ENCODE peak calls at places on chromosomes 13 and 19, in eight cellular contexts. One of them, this sample, is unnamed. For H3K36me3, the result is how much of the 10 kb centered on the place peaks cover.

GRCh38 chr19:56125806-56126590 is 4.9 kb upstream of the ZNF787 start:
- DNase-seq in lung: no peak
- DNase-seq in mammary epithelial cell: no peak
- DNase-seq in endodermal cell: no peak
- DNase-seq in CD8-positive, alpha-beta T cell: no peak
- DNase-seq in GM12878: no peak
- DNase-seq in tibial nerve: no peak
- DNase-seq in ovary: no peak
- DNase-seq in this sample: no peak

GRCh38 chr13:110699148-110700145 is 6.5 kb downstream of the CARS2 start:
- DNase-seq in lung: no peak
- DNase-seq in mammary epithelial cell: no peak
- DNase-seq in endodermal cell: no peak
- DNase-seq in CD8-positive, alpha-beta T cell: no peak
- DNase-seq in GM12878: no peak
- DNase-seq in tibial nerve: no peak
- DNase-seq in ovary: no peak
- DNase-seq in this sample: no peak

GRCh38 chr13:108213946-108214345 is 1.4 kb downstream of the LIG4 start:
- DNase-seq in lung: no peak
- DNase-seq in mammary epithelial cell: peak
- DNase-seq in endodermal cell: no peak
- DNase-seq in CD8-positive, alpha-beta T cell: no peak
- DNase-seq in GM12878: no peak
- DNase-seq in tibial nerve: no peak
- DNase-seq in ovary: no peak
- DNase-seq in this sample: no peak

GRCh38 chr13:114043421-114044053 is 69.7 kb upstream of the C13orf46 start:
- DNase-seq in lung: no peak
- DNase-seq in mammary epithelial cell: no peak
- DNase-seq in endodermal cell: peak
- DNase-seq in CD8-positive, alpha-beta T cell: no peak
- DNase-seq in GM12878: no peak
- DNase-seq in tibial nerve: peak
- DNase-seq in ovary: no peak
- DNase-seq in this sample: peak

GRCh38 chr19:8811315-8812172 is 20.6 kb downstream of the ZNF558 start:
- DNase-seq in lung: no peak
- DNase-seq in mammary epithelial cell: peak
- DNase-seq in endodermal cell: no peak
- DNase-seq in CD8-positive, alpha-beta T cell: no peak
- DNase-seq in GM12878: no peak
- DNase-seq in tibial nerve: no peak
- DNase-seq in ovary: no peak
- DNase-seq in this sample: peak

GRCh38 chr19:4322942-4323665 is 15.5 kb downstream of the STAP2 start:
- DNase-seq in lung: no peak
- DNase-seq in mammary epithelial cell: no peak
- DNase-seq in endodermal cell: no peak
- DNase-seq in CD8-positive, alpha-beta T cell: no peak
- DNase-seq in GM12878: no peak
- DNase-seq in tibial nerve: no peak
- DNase-seq in ovary: peak
- DNase-seq in this sample: no peak

GRCh38 chr13:94382520-94382919 is 97.0 kb downstream of the DCT start:
- DNase-seq in lung: no peak
- DNase-seq in mammary epithelial cell: no peak
- DNase-seq in endodermal cell: no peak
- DNase-seq in CD8-positive, alpha-beta T cell: no peak
- DNase-seq in GM12878: no peak
- DNase-seq in tibial nerve: no peak
- DNase-seq in ovary: no peak
- DNase-seq in this sample: no peak

GRCh38 chr19:45245334-45245787 is at the start of gene EXOC3L2:
- DNase-seq in lung: no peak
- DNase-seq in mammary epithelial cell: no peak
- DNase-seq in endodermal cell: no peak
- DNase-seq in CD8-positive, alpha-beta T cell: no peak
- DNase-seq in GM12878: no peak
- DNase-seq in tibial nerve: no peak
- DNase-seq in ovary: no peak
- DNase-seq in this sample: no peak

GRCh38 chr13:101467415-101467814 is 14.9 kb downstream of the ITGBL1 start:
- DNase-seq in lung: no peak
- DNase-seq in mammary epithelial cell: no peak
- DNase-seq in endodermal cell: no peak
- DNase-seq in CD8-positive, alpha-beta T cell: no peak
- DNase-seq in GM12878: no peak
- DNase-seq in tibial nerve: no peak
- DNase-seq in ovary: no peak
- DNase-seq in this sample: no peak

GRCh38 chr19:2507109-2507508 is 31.2 kb downstream of the GADD45B start:
- DNase-seq in lung: peak
- DNase-seq in mammary epithelial cell: peak
- DNase-seq in endodermal cell: no peak
- DNase-seq in CD8-positive, alpha-beta T cell: peak
- DNase-seq in GM12878: no peak
- DNase-seq in tibial nerve: no peak
- DNase-seq in ovary: no peak
- DNase-seq in this sample: no peak

GRCh38 chr13:30141773-30142501 is 165.4 kb downstream of the KATNAL1 start:
- DNase-seq in lung: no peak
- DNase-seq in mammary epithelial cell: no peak
- DNase-seq in endodermal cell: no peak
- DNase-seq in CD8-positive, alpha-beta T cell: no peak
- DNase-seq in GM12878: no peak
- DNase-seq in tibial nerve: no peak
- DNase-seq in ovary: no peak
- DNase-seq in this sample: no peak

GRCh38 chr19:6416658-6417405 is 7.8 kb downstream of the KHSRP start:
- DNase-seq in lung: no peak
- DNase-seq in mammary epithelial cell: no peak
- DNase-seq in endodermal cell: no peak
- DNase-seq in CD8-positive, alpha-beta T cell: no peak
- DNase-seq in GM12878: no peak
- DNase-seq in tibial nerve: no peak
- DNase-seq in ovary: no peak
- DNase-seq in this sample: no peak

GRCh38 chr19:6414033-6414643 is 10.5 kb downstream of the KHSRP start:
- DNase-seq in lung: no peak
- DNase-seq in mammary epithelial cell: no peak
- DNase-seq in endodermal cell: peak
- DNase-seq in CD8-positive, alpha-beta T cell: no peak
- DNase-seq in GM12878: no peak
- DNase-seq in tibial nerve: no peak
- DNase-seq in ovary: no peak
- DNase-seq in this sample: no peak

GRCh38 chr19:6417713-6418561 is 6.7 kb downstream of the KHSRP start:
- DNase-seq in lung: no peak
- DNase-seq in mammary epithelial cell: no peak
- DNase-seq in endodermal cell: peak
- DNase-seq in CD8-positive, alpha-beta T cell: no peak
- DNase-seq in GM12878: no peak
- DNase-seq in tibial nerve: no peak
- DNase-seq in ovary: no peak
- DNase-seq in this sample: no peak

GRCh38 chr19:6414793-6415591 is 9.6 kb downstream of the KHSRP start:
- DNase-seq in lung: no peak
- DNase-seq in mammary epithelial cell: no peak
- DNase-seq in endodermal cell: no peak
- DNase-seq in CD8-positive, alpha-beta T cell: no peak
- DNase-seq in GM12878: no peak
- DNase-seq in tibial nerve: no peak
- DNase-seq in ovary: no peak
- DNase-seq in this sample: no peak

DNA sequence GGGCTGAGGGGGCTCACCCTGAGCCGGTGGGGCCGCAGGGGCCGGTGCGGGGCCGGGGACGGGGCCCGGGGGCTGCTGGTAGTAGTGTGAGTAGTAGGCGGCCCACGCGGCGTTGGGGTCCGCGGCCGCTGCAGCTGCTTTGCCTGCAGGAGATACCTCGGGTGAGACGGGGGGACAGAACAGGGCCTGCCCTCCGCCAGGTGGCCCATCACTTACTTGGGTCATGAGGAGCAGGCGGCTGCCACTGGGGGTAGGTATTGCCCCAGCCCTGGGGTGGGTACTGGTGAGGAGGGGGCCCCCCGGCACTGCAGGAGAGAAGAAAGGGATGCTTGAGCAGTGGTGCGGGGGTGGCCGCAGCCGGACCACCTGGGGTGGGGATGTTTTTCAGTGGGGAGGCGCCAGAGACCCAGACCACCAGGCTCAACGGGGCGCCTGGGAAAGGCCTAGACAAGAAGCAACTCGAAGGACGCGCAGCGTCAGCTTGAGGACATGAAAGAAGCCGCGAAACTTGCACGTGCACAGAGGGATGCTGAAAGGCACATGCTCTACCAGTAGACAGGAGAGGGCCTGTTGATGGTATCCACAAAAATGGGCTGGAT is 8.9 kb downstream of the KHSRP start:
- DNase-seq in lung: no peak
- DNase-seq in mammary epithelial cell: no peak
- DNase-seq in endodermal cell: no peak
- DNase-seq in CD8-positive, alpha-beta T cell: no peak
- DNase-seq in GM12878: no peak
- DNase-seq in tibial nerve: no peak
- DNase-seq in ovary: no peak
- DNase-seq in this sample: no peak
- H3K36me3 ChIP-seq in lung: under half
- H3K36me3 ChIP-seq in mammary epithelial cell: under half
- H3K36me3 ChIP-seq in endodermal cell: half or more
- H3K36me3 ChIP-seq in CD8-positive, alpha-beta T cell: half or more
- H3K36me3 ChIP-seq in GM12878: half or more
- H3K36me3 ChIP-seq in tibial nerve: under half
- H3K36me3 ChIP-seq in ovary: under half
- H3K36me3 ChIP-seq in this sample: half or more

DNA sequence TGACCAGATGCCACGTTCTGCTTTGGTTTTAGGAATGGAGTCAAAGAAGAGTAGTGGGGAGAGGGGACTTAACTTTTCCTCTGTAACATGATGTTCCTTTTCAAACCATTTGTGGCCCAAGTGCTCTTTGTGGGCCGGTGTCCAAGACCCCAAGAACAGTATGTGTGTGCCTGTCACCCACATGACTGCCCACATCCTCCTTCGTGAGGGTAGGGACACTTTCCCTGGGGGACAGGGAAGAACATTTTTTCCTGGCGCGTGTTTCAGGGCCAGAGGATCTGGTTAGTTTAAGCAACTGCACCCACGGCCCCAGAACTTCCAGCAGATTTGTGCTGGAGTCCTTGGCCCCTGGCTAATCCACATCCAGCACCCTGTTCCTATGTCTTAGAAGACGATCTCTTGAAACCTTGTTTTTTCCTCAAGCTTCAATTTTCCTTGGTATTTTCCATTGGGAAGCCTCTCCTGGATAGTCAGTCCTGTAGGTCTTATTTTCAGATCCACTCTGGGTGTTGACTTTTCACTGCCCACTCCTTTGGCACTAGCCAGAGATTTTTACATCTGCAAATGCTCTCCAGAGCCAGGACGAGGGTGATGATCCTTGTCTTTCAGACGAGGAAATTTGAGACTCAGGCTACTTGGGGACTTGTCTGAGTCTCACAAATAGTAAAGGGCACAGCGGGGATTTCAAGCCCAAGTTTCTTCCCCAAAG is 10.8 kb upstream of the CCDC97 start:
- DNase-seq in lung: no peak
- DNase-seq in mammary epithelial cell: no peak
- DNase-seq in endodermal cell: no peak
- DNase-seq in CD8-positive, alpha-beta T cell: no peak
- DNase-seq in GM12878: no peak
- DNase-seq in tibial nerve: peak
- DNase-seq in ovary: no peak
- DNase-seq in this sample: no peak
- H3K36me3 ChIP-seq in lung: under half
- H3K36me3 ChIP-seq in mammary epithelial cell: under half
- H3K36me3 ChIP-seq in endodermal cell: half or more
- H3K36me3 ChIP-seq in CD8-positive, alpha-beta T cell: under half
- H3K36me3 ChIP-seq in GM12878: half or more
- H3K36me3 ChIP-seq in tibial nerve: under half
- H3K36me3 ChIP-seq in ovary: under half
- H3K36me3 ChIP-seq in this sample: half or more

DNA sequence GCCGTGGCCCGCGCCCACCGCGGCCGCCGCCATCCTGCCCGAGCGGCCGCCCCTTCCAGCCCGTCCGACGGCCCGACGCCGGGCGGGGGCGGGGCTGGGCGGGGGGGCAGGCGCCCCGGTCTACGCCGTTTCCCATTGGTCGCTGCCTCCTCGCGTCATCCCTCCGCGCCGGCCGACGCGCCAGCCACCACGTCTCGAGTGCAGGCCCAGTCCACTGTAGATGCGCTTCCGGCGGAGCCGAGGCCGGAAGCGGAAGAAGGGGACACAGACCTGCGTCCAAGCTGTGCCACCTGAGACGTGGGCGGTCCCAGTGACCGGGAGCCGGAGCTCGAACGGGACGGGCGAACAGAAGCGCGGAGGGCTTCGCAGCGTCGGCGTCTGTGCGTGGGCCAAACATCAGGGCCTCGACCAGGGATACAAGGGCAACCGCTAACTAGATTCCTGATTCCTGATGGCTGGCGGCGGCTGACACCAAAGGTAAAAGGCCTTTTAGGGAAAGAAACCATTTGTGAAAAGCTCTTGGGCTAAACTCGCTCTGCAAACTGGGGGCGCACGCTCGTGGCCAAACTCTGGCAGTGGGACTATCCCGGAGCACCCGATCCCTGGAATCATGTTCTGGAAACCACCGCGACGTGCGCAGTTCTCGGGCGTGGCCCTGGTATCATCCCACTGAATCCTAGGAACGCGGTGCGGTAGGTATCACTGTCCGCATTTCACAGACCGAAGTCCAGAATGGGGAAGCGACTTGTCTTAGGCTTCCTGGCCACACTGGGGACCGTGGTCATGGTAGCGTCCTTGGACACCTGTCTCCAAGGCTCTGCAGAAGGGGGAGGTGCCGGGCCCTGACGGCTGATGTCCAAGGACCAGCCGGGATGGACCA is at the start of gene SLC35E1:
- DNase-seq in lung: peak
- DNase-seq in mammary epithelial cell: peak
- DNase-seq in endodermal cell: peak
- DNase-seq in CD8-positive, alpha-beta T cell: peak
- DNase-seq in GM12878: peak
- DNase-seq in tibial nerve: peak
- DNase-seq in ovary: peak
- DNase-seq in this sample: no peak
- H3K36me3 ChIP-seq in lung: under half
- H3K36me3 ChIP-seq in mammary epithelial cell: under half
- H3K36me3 ChIP-seq in endodermal cell: under half
- H3K36me3 ChIP-seq in CD8-positive, alpha-beta T cell: under half
- H3K36me3 ChIP-seq in GM12878: under half
- H3K36me3 ChIP-seq in tibial nerve: under half
- H3K36me3 ChIP-seq in ovary: under half
- H3K36me3 ChIP-seq in this sample: under half

DNA sequence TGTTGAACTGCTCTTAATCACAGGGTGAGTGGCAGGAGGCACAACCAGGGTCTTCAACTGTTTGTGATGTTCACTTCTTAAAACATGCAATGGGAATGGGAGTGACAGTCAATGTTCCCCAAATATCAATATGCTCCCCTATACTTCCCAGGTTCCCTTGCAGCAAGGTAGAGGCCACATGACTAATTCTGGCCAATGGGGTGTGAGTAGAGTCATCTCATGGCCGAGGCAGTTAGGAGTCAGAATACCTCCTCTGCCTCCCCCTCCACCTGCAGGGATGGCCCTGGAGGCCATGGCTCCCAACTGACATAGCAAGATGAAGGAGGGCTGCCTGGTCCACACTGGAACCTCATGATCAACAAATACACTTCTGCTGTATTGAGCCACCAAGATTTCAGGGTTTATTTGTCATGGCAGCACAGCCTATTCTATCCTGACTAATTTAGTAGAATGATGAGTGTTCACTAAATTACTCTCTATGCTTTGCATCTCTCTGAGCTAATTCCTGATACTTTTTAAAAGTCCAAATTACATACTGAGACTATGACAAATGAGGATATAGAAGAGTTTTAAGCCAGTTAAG is 8.9 kb downstream of the VRK3 start:
- DNase-seq in lung: no peak
- DNase-seq in mammary epithelial cell: no peak
- DNase-seq in endodermal cell: no peak
- DNase-seq in CD8-positive, alpha-beta T cell: no peak
- DNase-seq in GM12878: no peak
- DNase-seq in tibial nerve: no peak
- DNase-seq in ovary: no peak
- DNase-seq in this sample: no peak
- H3K36me3 ChIP-seq in lung: under half
- H3K36me3 ChIP-seq in mammary epithelial cell: under half
- H3K36me3 ChIP-seq in endodermal cell: half or more
- H3K36me3 ChIP-seq in CD8-positive, alpha-beta T cell: under half
- H3K36me3 ChIP-seq in GM12878: under half
- H3K36me3 ChIP-seq in tibial nerve: under half
- H3K36me3 ChIP-seq in ovary: under half
- H3K36me3 ChIP-seq in this sample: half or more

This sample was measured in vagina.